ENCODE peak calls at places on chromosomes 11 and 22, in six cellular contexts. V is mammary epithelial cell, K is suprapubic skin, X is mucosa of descending colon, E is transverse colon, N is right atrium auricular region. G is an unnamed sample.

GRCh38 chr11:75447415-75447814 is 14.4 kb upstream of the KLHL35 start:
- DNase-seq in V (no peak), K (no peak), X (no peak), E (no peak), N (no peak), G (no peak)

GRCh38 chr11:2655834-2656622 is 43.8 kb downstream of the KCNQ1OT1 start:
- DNase-seq in V (peak; percentile 50), K (no peak), X (no peak), E (no peak), N (no peak), G (peak; percentile 30)

GRCh38 chr22:19098157-19098556 is 24.1 kb downstream of the DGCR2 start:
- DNase-seq in V (no peak), K (no peak), X (no peak), E (no peak), N (no peak), G (no peak)

GRCh38 chr11:74687237-74688005 is 43.8 kb downstream of the CHRDL2 start:
- DNase-seq in V (no peak), K (no peak), X (no peak), E (no peak), N (no peak), G (peak; percentile 33)

GRCh38 chr11:114219559-114220349 is 76.4 kb upstream of the NNMT start:
- DNase-seq in V (no peak), K (no peak), X (no peak), E (no peak), N (peak; percentile 73), G (peak; percentile 38)

GRCh38 chr11:77113382-77114088 is 10.9 kb downstream of the OMP start:
- DNase-seq in V (no peak), K (no peak), X (peak; percentile 70), E (no peak), N (no peak), G (peak; percentile 72)

GRCh38 chr11:44566952-44567875 is 1.8 kb downstream of the CD82 start:
- DNase-seq in V (no peak), K (no peak), X (no peak), E (no peak), N (no peak), G (peak; percentile 28)

GRCh38 chr11:36724742-36725387 is 126.8 kb upstream of the RAG2 start:
- DNase-seq in V (no peak), K (no peak), X (no peak), E (no peak), N (no peak), G (no peak)

GRCh38 chr11:14414470-14415461 is 55.8 kb upstream of the RRAS2 start:
- DNase-seq in V (no peak), K (no peak), X (peak; percentile 7), E (no peak), N (no peak), G (no peak)

GRCh38 chr11:74449369-74449931 is 17.9 kb downstream of the KCNE3 start:
- DNase-seq in V (peak; percentile 60), K (no peak), X (peak; percentile 77), E (peak; percentile 39), N (no peak), G (peak; percentile 94)

GRCh38 chr11:19345848-19346681 is 105.3 kb upstream of the E2F8 start:
- DNase-seq in V (no peak), K (no peak), X (no peak), E (no peak), N (no peak), G (no peak)

GRCh38 chr11:96426356-96427103 is 36.7 kb downstream of the JRKL start:
- DNase-seq in V (peak; percentile 12), K (no peak), X (no peak), E (no peak), N (no peak), G (peak; percentile 79)

GRCh38 chr11:35682230-35683195 is 19.9 kb downstream of the TRIM44 start:
- DNase-seq in V (no peak), K (no peak), X (peak; percentile 54), E (peak; percentile 41), N (no peak), G (no peak)

GRCh38 chr11:110763249-110764011 is 51.2 kb upstream of the ARHGAP20 start:
- DNase-seq in V (no peak), K (no peak), X (peak; percentile 74), E (peak; percentile 52), N (no peak), G (peak; percentile 75)

DNA sequence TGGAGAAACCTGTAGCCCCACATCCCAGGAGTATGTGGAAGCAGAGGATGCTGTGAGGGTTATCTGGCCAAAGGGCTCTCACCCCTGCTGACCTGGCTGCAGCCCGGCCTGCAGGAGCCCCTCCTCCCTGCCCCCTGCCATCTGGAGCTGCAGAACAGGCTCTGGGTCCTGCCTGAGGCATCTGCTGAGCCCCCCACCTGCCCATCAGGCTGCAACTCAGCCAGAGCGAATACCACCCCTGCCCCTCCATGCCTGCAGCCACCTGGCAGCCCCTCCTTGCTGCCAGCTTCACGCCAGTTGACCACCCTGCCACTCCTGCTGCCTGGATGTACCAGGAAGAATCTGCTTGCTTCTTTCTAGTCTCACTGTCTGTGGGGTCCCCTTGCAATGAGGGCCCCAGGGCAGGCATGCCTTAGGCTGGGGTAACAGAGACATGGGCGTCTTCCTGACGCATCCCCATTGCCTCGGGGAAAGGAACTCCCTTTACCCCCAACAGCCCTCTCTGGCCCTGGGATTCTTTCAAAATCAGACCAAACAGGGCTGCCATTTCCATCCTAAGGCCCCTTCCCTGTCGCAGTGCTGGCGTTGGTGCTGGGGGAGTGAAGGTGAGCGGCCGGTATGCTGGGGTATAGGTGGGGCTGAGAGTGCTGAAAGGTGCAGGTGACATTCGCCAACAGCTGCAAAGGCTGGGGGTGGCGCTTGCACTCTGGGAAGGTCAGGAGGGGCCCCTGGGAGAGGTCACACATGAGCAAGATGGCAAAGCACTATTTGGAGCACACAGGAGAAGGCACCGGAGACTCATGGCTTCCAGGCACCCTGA is 1334.6 kb downstream of the TBC1D22A start:
- DNase-seq in V (no peak), K (peak; percentile 57), X (no peak), E (no peak), N (no peak), G (no peak)
- H3K4me1 ChIP-seq in V (no peaks in the 10 kb centered on the region), K (no peaks in the 10 kb centered on the region), X (no peaks in the 10 kb centered on the region), E (no peaks in the 10 kb centered on the region), N (no peaks in the 10 kb centered on the region), G (no peaks in the 10 kb centered on the region)

GRCh38 chr11:82874646-82875523 is 25.3 kb downstream of the PRCP start:
- DNase-seq in V (no peak), K (no peak), X (no peak), E (no peak), N (no peak), G (no peak)
- H3K4me3 ChIP-seq in V (no peak overlapping the region), K (no peak overlapping the region), X (no peak overlapping the region), E (no peak overlapping the region), N (no peak overlapping the region), G (no peak overlapping the region)

GRCh38 chr11:9756461-9756860 is 92.6 kb downstream of the SWAP70 start:
- DNase-seq in V (peak; percentile 95), K (no peak), X (no peak), E (no peak), N (no peak), G (no peak)
- H3K4me1 ChIP-seq in V (peaks cover 82% of the 10 kb centered on the region), K (peaks cover 75% of the 10 kb centered on the region), X (peaks cover 17% of the 10 kb centered on the region), E (peaks cover 20% of the 10 kb centered on the region), N (no peaks in the 10 kb centered on the region), G (peaks cover 66% of the 10 kb centered on the region)

DNA sequence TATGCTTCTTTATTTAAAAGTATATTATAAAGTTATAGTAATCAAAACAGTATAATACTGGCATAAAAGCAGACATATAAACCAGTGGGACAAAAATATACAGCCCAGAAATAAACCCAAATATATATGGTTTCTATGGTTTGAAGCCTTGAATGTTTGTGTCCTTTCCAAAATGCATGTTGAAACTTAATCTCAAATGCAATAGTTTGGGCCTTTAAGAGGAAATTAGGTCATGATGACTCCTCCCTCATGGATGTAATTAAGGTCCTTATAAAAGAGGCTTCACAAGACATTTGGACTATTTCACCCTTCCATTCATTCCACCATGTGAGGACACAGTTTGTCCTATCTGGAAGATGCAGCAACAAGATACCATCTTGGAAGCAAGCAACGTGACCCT is at the start of gene MS4A6E:
- DNase-seq in V (no peak), K (no peak), X (no peak), E (no peak), N (no peak), G (no peak)
- H3K4me3 ChIP-seq in V (no peak within 1 kb of the TSS), K (no peak within 1 kb of the TSS), X (no peak within 1 kb of the TSS), E (no peak within 1 kb of the TSS), N (no peak within 1 kb of the TSS), G (no peak within 1 kb of the TSS)

GRCh38 chr22:28435960-28436359 is 243.7 kb downstream of the TTC28 start:
- DNase-seq in V (peak; percentile 48), K (no peak), X (no peak), E (no peak), N (no peak), G (no peak)
- H3K4me1 ChIP-seq in V (peaks cover 8% of the 10 kb centered on the region), K (peaks cover 24% of the 10 kb centered on the region), X (no peaks in the 10 kb centered on the region), E (no peaks in the 10 kb centered on the region), N (no peaks in the 10 kb centered on the region), G (peaks cover 14% of the 10 kb centered on the region)

GRCh38 chr11:109173504-109173903 is 248.5 kb upstream of the C11orf87 start:
- DNase-seq in V (no peak), K (no peak), X (no peak), E (no peak), N (no peak), G (no peak)
- H3K4me3 ChIP-seq in V (no peak overlapping the region), K (no peak overlapping the region), X (no peak overlapping the region), E (no peak overlapping the region), N (no peak overlapping the region), G (no peak overlapping the region)

DNA sequence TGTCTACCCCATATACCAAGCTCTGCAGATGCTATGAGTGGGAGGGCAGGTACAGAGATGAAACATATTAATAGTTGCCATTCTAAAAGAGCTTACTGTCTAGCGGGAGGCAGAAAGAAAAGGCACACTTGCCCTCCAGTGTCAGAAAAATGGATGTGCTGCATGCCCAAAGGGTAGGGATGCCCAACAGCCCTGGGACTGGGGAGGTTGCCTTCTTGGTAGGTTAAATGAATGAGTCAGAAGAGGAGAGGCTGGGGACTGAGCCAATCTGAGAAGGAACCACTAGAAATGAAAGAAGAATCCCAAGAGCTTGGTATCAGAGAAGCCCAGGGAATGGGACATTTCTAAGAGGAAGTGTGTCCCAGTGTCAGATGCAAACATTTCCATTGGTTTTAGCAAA is 1.2 kb downstream of the BIRC3 start:
- DNase-seq in V (peak; percentile 38), K (no peak), X (no peak), E (peak; percentile 30), N (no peak), G (no peak)
- H3K4me1 ChIP-seq in V (peaks cover 36% of the 10 kb centered on the region), K (peaks cover 61% of the 10 kb centered on the region), X (peaks cover 4% of the 10 kb centered on the region), E (peaks cover 3% of the 10 kb centered on the region), N (no peaks in the 10 kb centered on the region), G (peaks cover 16% of the 10 kb centered on the region)

G was measured in adipocyte.